ENCODE peak calls at places on chromosomes 5 and 9, in nine cellular contexts. P is RWPE1; O is activated naive CD4-positive, alpha-beta T cell; G is stimulated activated naive CD4-positive, alpha-beta T cell treated with Interleukin-2 at 50 U/mL for 16 hours; U is T-helper 2 cell; H is osteoblast; Z is EL; M is foreskin fibroblast; D is stimulated activated CD4-positive, alpha-beta T cell treated with anti-CD3 and anti-CD28 coated beads, Interleukin-1b, Interleukin-23, amount 100 ng/mL, for 1 hour. V is an unnamed sample.

GRCh38 chr5:16754621-16755020 is 137.8 kb upstream of the RETREG1 start:
- DNase-seq in D (no peak), Z (no peak), O (no peak), G (no peak), U (no peak), H (no peak), P (no peak), M (no peak), V (no peak)

GRCh38 chr5:1737790-1738405 is 61.7 kb downstream of the MRPL36 start:
- DNase-seq in O (no peak), H (peak; percentile 87), G (no peak), U (no peak), Z (peak; percentile 37), M (peak; percentile 5), P (peak; percentile 54), D (no peak), V (peak; percentile 47)

GRCh38 chr9:70136632-70137031 is 93.0 kb downstream of the MAMDC2 start:
- DNase-seq in D (no peak), O (no peak), P (peak; percentile 75), U (no peak), M (peak; percentile 45), G (no peak), Z (peak; percentile 74), H (peak; percentile 73), V (peak; percentile 38)

GRCh38 chr9:109918359-109919163 is 138.6 kb downstream of the PALM2AKAP2 start:
- DNase-seq in O (no peak), H (no peak), U (peak; percentile 8), G (peak; percentile 38), P (no peak), M (peak; percentile 43), D (no peak), Z (no peak), V (no peak)

GRCh38 chr9:71863652-71864051 is 47.3 kb downstream of the ABHD17B start:
- DNase-seq in G (no peak), H (no peak), U (no peak), D (no peak), O (no peak), Z (no peak), P (no peak), M (no peak), V (no peak)

GRCh38 chr5:148808864-148809642 is 17.4 kb upstream of the ADRB2 start:
- DNase-seq in M (no peak), O (no peak), G (peak; percentile 26), H (no peak), D (no peak), Z (no peak), U (no peak), P (no peak), V (no peak)

GRCh38 chr9:96245399-96245798 is 56.6 kb downstream of the HSD17B3 start:
- DNase-seq in D (no peak), Z (no peak), M (no peak), U (no peak), G (no peak), H (no peak), P (no peak), O (no peak), V (no peak)

GRCh38 chr9:34240021-34240420 is 61.2 kb downstream of the UBAP1 start:
- DNase-seq in P (no peak), G (no peak), Z (no peak), O (no peak), U (no peak), M (no peak), H (no peak), D (no peak), V (no peak)

GRCh38 chr9:86202338-86202882 is 57.0 kb downstream of the C9orf153 start:
- DNase-seq in M (peak; percentile 33), H (peak; percentile 78), D (peak; percentile 2), Z (peak; percentile 63), O (no peak), G (no peak), P (peak; percentile 71), U (no peak), V (peak; percentile 82)

GRCh38 chr5:55636711-55637110 is 75.4 kb downstream of the SLC38A9 start:
- DNase-seq in M (peak; percentile 57), P (peak; percentile 41), D (no peak), Z (peak; percentile 64), U (no peak), G (no peak), O (no peak), H (peak; percentile 48), V (peak; percentile 66)

GRCh38 chr5:74054139-74054538 is 428.1 kb downstream of the ARHGEF28 start:
- DNase-seq in G (no peak), H (no peak), O (no peak), P (no peak), M (no peak), D (no peak), U (no peak), Z (no peak), V (no peak)

GRCh38 chr5:95895223-95895622 is 66.4 kb downstream of the ELL2 start:
- DNase-seq in O (no peak), P (no peak), G (no peak), H (no peak), Z (no peak), U (no peak), D (no peak), M (no peak), V (no peak)

GRCh38 chr5:121199238-121199999 is 652.3 kb upstream of the FTMT start:
- DNase-seq in P (peak; percentile 7), D (no peak), O (no peak), H (peak; percentile 38), Z (peak; percentile 57), G (no peak), U (no peak), M (peak; percentile 90), V (peak; percentile 55)

GRCh38 chr5:171513591-171513990 is 94.1 kb downstream of the FGF18 start:
- DNase-seq in H (no peak), U (no peak), O (no peak), G (no peak), P (no peak), D (no peak), M (no peak), Z (no peak), V (peak; percentile 43)

GRCh38 chr5:128007939-128008338 is 75.6 kb upstream of the SLC12A2 start:
- DNase-seq in D (no peak), G (no peak), Z (no peak), M (no peak), H (no peak), P (no peak), U (no peak), O (no peak), V (no peak)

GRCh38 chr9:3035594-3036389 is 191.9 kb upstream of the PUM3 start:
- DNase-seq in D (no peak), M (no peak), P (no peak), G (no peak), Z (no peak), H (no peak), O (no peak), U (no peak), V (no peak)

GRCh38 chr5:68007446-68007845 is 208.1 kb upstream of the PIK3R1 start:
- DNase-seq in M (peak; percentile 91), Z (no peak), P (no peak), H (no peak), U (no peak), G (no peak), O (no peak), D (no peak), V (peak; percentile 85)

GRCh38 chr5:177232358-177232757 is 71.2 kb downstream of the RAB24 start:
- DNase-seq in O (no peak), D (no peak), P (no peak), M (no peak), H (no peak), G (no peak), Z (peak; percentile 6), U (no peak), V (no peak)

GRCh38 chr9:25990376-25990775 is 312.1 kb upstream of the TUSC1 start:
- DNase-seq in O (no peak), H (no peak), M (no peak), G (no peak), P (no peak), U (no peak), Z (no peak), D (no peak), V (no peak)

GRCh38 chr5:173327948-173328895 is at the start of gene STC2:
- DNase-seq in H (peak; percentile 98), U (no peak), Z (peak; percentile 97), M (peak; percentile 95), D (peak; percentile 22), G (no peak), P (peak; percentile 96), O (no peak), V (peak; percentile 92)

GRCh38 chr9:130177898-130178805 is 5.9 kb downstream of the NCS1 start:
- DNase-seq in Z (no peak), G (no peak), M (no peak), O (no peak), U (no peak), D (no peak), P (no peak), H (no peak), V (no peak)

V was measured in AG20443.